ENCODE peak calls at places on chromosomes 16 and 17, in five cellular contexts. C is EL, T is HS-5, O is NCI-H460, Q is Daoy. I is an unnamed sample.

GRCh38 chr17:78337244-78338109 is 22.4 kb downstream of the SOCS3 start:
- DNase-seq in C (peak), T (peak), O (peak), Q (peak), I (peak)

GRCh38 chr17:7280519-7281073 is 922 bp upstream of the SLC2A4 start:
- DNase-seq in C (peak), T (peak), O (peak), Q (peak), I (peak)

GRCh38 chr17:79837888-79838540 is 1.2 kb downstream of the CBX4 start:
- DNase-seq in C (no peak), T (peak), O (no peak), Q (no peak), I (no peak)

GRCh38 chr17:16419074-16419928 is 3.9 kb downstream of the TRPV2 start:
- DNase-seq in C (peak), T (peak), O (no peak), Q (peak), I (peak)

GRCh38 chr17:45784583-45785372 is 658 bp downstream of the CRHR1 start:
- DNase-seq in C (peak), T (no peak), O (no peak), Q (peak), I (no peak)

GRCh38 chr16:65515193-65515592 is 393.3 kb upstream of the CDH11 start:
- DNase-seq in C (peak), T (no peak), O (no peak), Q (no peak), I (no peak)

GRCh38 chr16:13036600-13036999 is 135.2 kb downstream of the SHISA9 start:
- DNase-seq in C (peak), T (peak), O (peak), Q (peak), I (no peak)

GRCh38 chr16:55499951-55500350 is 8.9 kb upstream of the LPCAT2 start:
- DNase-seq in C (peak), T (peak), O (no peak), Q (peak), I (peak)

GRCh38 chr17:79791354-79792123 is 5.3 kb downstream of the CBX8 start:
- DNase-seq in C (no peak), T (no peak), O (no peak), Q (no peak), I (no peak)

GRCh38 chr17:43006639-43007551 is at the start of gene IFI35:
- DNase-seq in C (peak), T (no peak), O (peak), Q (peak), I (peak)

GRCh38 chr16:68645494-68646388 is 631 bp downstream of the CDH3 start:
- DNase-seq in C (no peak), T (no peak), O (no peak), Q (no peak), I (no peak)

GRCh38 chr17:1720856-1721386 is 3.6 kb upstream of the WDR81 start:
- DNase-seq in C (peak), T (no peak), O (peak), Q (peak), I (peak)

GRCh38 chr17:2266045-2266864 is 37.3 kb downstream of the SMG6 start:
- DNase-seq in C (no peak), T (no peak), O (no peak), Q (no peak), I (no peak)

GRCh38 chr17:7988750-7989178 is 13.7 kb upstream of the GUCY2D start:
- DNase-seq in C (peak), T (peak), O (peak), Q (peak), I (peak)

GRCh38 chr17:10604521-10604920 is 52.6 kb downstream of the MYH3 start:
- DNase-seq in C (no peak), T (no peak), O (no peak), Q (no peak), I (no peak)

GRCh38 chr17:44995602-44996001 is 27.5 kb upstream of the C1QL1 start:
- DNase-seq in C (no peak), T (no peak), O (no peak), Q (no peak), I (no peak)

GRCh38 chr17:38942641-38943040 is 17.2 kb downstream of the LASP1NB start:
- DNase-seq in C (no peak), T (no peak), O (no peak), Q (no peak), I (no peak)

GRCh38 chr16:56336071-56336688 is 89.2 kb downstream of the AMFR start:
- DNase-seq in C (no peak), T (no peak), O (no peak), Q (no peak), I (no peak)

I was measured in HFFc6.